ENCODE peak calls at places on chromosomes 12 and 14, in nine cellular contexts. X is spleen; R is neural progenitor cell; Z is lower lobe of right lung; O is progenitor cell of endocrine pancreas; A is endodermal cell; N is heart left ventricle; F is CD8-positive, alpha-beta T cell; V is choroid plexus epithelial cell. Y is an unnamed sample.

GRCh38 chr12:29816869-29817730 is 33.4 kb upstream of the TMTC1 start:
- DNase-seq in X (no peak), R (no peak), Z (no peak), O (no peak), A (no peak), N (no peak), F (no peak), V (no peak), Y (no peak)

GRCh38 chr14:35534130-35534883 is at the start of gene INSM2:
- DNase-seq in X (peak; percentile 77), R (peak; percentile 25), Z (no peak), O (peak; percentile 11), A (no peak), N (no peak), F (no peak), V (peak; percentile 21), Y (no peak)

GRCh38 chr14:63852271-63852816 is 460 bp upstream of the SYNE2 start:
- DNase-seq in X (no peak), R (no peak), Z (no peak), O (no peak), A (no peak), N (no peak), F (no peak), V (peak; percentile 33), Y (no peak)

GRCh38 chr12:122947352-122947792 is 18.9 kb downstream of the ABCB9 start:
- DNase-seq in X (no peak), R (no peak), Z (peak; percentile 81), O (no peak), A (no peak), N (peak; percentile 42), F (no peak), V (no peak), Y (peak; percentile 93)

GRCh38 chr12:53820503-53820902 is 68.7 kb upstream of the CISTR start:
- DNase-seq in X (no peak), R (no peak), Z (no peak), O (no peak), A (no peak), N (no peak), F (no peak), V (peak; percentile 9), Y (no peak)

GRCh38 chr12:2679068-2679815 is 115.5 kb upstream of the FKBP4 start:
- DNase-seq in X (no peak), R (no peak), Z (no peak), O (no peak), A (peak; percentile 49), N (no peak), F (no peak), V (no peak), Y (no peak)

GRCh38 chr14:35277179-35277578 is 15.0 kb upstream of the PSMA6 start:
- DNase-seq in X (no peak), R (no peak), Z (no peak), O (no peak), A (peak; percentile 54), N (no peak), F (no peak), V (no peak), Y (no peak)

GRCh38 chr14:96105089-96105920 is 66.1 kb downstream of the C14orf132 start:
- DNase-seq in X (no peak), R (no peak), Z (no peak), O (no peak), A (no peak), N (no peak), F (no peak), V (no peak), Y (no peak)

GRCh38 chr12:80794506-80794905 is 77.8 kb downstream of the MYF5 start:
- DNase-seq in X (no peak), R (peak; percentile 36), Z (no peak), O (no peak), A (no peak), N (no peak), F (no peak), V (no peak), Y (no peak)

GRCh38 chr14:96083667-96084320 is 44.6 kb downstream of the C14orf132 start:
- DNase-seq in X (peak; percentile 17), R (no peak), Z (peak; percentile 82), O (no peak), A (no peak), N (no peak), F (no peak), V (no peak), Y (no peak)

GRCh38 chr14:54529811-54530210 is 20.1 kb downstream of the CGRRF1 start:
- DNase-seq in X (no peak), R (no peak), Z (no peak), O (no peak), A (no peak), N (no peak), F (no peak), V (peak; percentile 45), Y (no peak)

GRCh38 chr14:67513631-67514108 is 19.4 kb upstream of the PLEKHH1 start:
- DNase-seq in X (no peak), R (no peak), Z (no peak), O (no peak), A (no peak), N (no peak), F (no peak), V (no peak), Y (no peak)

GRCh38 chr12:111788178-111788654 is 21.5 kb downstream of the ALDH2 start:
- DNase-seq in X (no peak), R (peak; percentile 48), Z (no peak), O (no peak), A (peak; percentile 66), N (no peak), F (no peak), V (peak; percentile 47), Y (no peak)

GRCh38 chr14:101082036-101082435 is 178.5 kb upstream of the RTL1 start:
- DNase-seq in X (no peak), R (no peak), Z (no peak), O (no peak), A (peak; percentile 50), N (no peak), F (no peak), V (no peak), Y (no peak)
- TF ChIP-seq CTCF in X (no peak), R (peak; percentile 24), Z (no peak), O (no peak), A (peak; percentile 39), N (no peak), F (no peak), V (no peak), Y (no peak)

DNA sequence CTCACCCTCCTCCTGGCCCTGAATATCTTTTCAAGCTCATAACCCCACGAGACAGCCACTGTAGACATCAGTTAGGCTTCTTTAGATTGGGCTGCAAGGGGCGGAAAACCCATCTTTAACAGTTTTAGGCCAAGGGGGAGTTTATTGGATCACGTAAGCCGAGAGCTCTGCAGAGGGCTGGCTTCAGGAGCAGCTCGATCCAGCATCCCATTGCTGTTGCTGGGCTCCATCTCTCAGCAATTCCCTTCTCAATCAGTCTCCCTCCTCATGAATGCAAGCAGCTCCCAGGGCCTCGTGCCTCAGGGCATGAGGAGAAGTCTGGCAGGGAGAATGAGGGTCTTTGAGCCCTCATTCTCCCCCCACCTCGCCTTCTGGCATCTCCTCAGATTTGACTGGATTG is 59.4 kb downstream of the ADGRD1 start:
- DNase-seq in X (no peak), R (no peak), Z (no peak), O (no peak), A (no peak), N (no peak), F (no peak), V (no peak), Y (no peak)
- TF ChIP-seq CTCF in X (no peak), R (no peak), Z (no peak), O (no peak), A (no peak), N (no peak), F (no peak), V (no peak), Y (no peak)

GRCh38 chr12:52035926-52036325 is 15.3 kb upstream of the NR4A1 start:
- DNase-seq in X (no peak), R (no peak), Z (no peak), O (no peak), A (no peak), N (no peak), F (no peak), V (no peak), Y (peak; percentile 27)

GRCh38 chr12:52036587-52037171 is 14.6 kb upstream of the NR4A1 start:
- DNase-seq in X (peak; percentile 93), R (peak; percentile 92), Z (peak; percentile 92), O (peak; percentile 64), A (peak; percentile 91), N (peak; percentile 95), F (peak; percentile 90), V (peak; percentile 72), Y (peak; percentile 86)

GRCh38 chr12:52033506-52034258 is 17.6 kb upstream of the NR4A1 start:
- DNase-seq in X (no peak), R (no peak), Z (no peak), O (no peak), A (no peak), N (no peak), F (no peak), V (no peak), Y (no peak)

GRCh38 chr12:52038447-52038846 is 12.8 kb upstream of the NR4A1 start:
- DNase-seq in X (no peak), R (no peak), Z (no peak), O (no peak), A (no peak), N (no peak), F (no peak), V (peak; percentile 29), Y (no peak)

DNA sequence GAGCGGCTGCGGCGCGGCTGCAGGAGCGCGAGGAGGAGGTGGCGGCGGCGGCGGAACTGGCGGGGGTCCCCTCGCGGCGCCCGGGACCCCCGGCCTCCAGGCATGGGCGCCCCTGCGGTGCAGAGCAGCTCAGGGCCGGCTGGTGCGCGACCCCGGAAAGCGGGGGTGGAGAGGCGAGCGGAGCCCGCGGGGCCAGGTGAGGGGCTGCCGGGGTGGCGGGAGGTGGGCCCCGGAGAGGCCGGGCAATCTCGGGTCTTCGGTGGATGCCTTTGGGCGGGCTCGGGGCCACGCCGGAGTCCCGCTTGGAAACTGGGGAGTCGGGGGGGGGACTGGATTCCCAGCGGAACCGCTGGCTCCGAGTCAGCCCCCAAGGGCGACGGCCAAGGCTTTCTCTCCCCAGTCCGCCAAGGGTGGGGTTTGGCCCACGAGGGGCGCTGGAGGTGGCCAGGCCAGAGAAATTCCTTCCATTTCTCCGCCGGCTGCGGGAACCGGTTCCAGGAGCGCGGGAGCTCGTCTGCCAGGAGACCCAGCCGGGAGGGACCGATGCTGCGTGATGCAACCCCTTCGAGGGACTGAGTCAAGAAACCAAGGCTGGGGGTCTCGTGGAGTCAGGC is 13.9 kb upstream of the NR4A1 start:
- DNase-seq in X (peak; percentile 84), R (peak; percentile 69), Z (peak; percentile 66), O (peak; percentile 52), A (peak; percentile 88), N (peak; percentile 75), F (no peak), V (peak; percentile 62), Y (no peak)
- TF ChIP-seq CTCF in X (no peak), R (peak; percentile 36), Z (no peak), O (peak; percentile 34), A (peak; percentile 49), N (no peak), F (no peak), V (peak; percentile 22), Y (no peak)

DNA sequence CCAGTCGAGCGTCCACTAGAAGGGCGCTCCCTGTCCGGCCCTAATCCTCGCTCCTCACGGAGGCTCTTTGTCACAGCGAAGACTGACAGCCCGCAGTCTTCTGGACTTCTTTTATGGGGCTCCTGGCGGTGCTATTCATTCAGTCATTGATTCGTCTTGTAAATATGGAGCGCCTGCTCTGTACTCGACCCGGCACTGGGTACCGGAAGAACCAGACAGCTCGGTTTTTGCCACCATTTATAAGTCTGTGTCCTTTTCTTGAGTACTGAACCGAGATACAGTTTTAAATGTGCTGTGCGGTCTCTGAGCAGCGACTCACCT is 570 bp downstream of the DMAC2L start:
- DNase-seq in X (no peak), R (no peak), Z (no peak), O (no peak), A (no peak), N (no peak), F (no peak), V (peak; percentile 59), Y (no peak)
- TF ChIP-seq CTCF in X (no peak), R (no peak), Z (no peak), O (no peak), A (no peak), N (no peak), F (no peak), V (peak; percentile 20), Y (no peak)